ENCODE peak calls at places on chromosomes 4 and X, in five cellular contexts. S is iPS-NIHi11, J is NAMALWA, W is hepatic stellate cell, A is T follicular helper cell. Y is an unnamed sample.

GRCh38 chrX:130994671-130995070 is 63.5 kb upstream of the ARHGAP36 start:
- DNase-seq in W (no peak), S (peak), A (no peak), J (peak), Y (no peak)

GRCh38 chrX:129522184-129523059 is 868 bp downstream of the SMARCA1 start:
- DNase-seq in J (no peak), A (no peak), S (peak), W (peak), Y (peak)

GRCh38 chr4:1274871-1275270 is 14.8 kb upstream of the MAEA start:
- DNase-seq in W (no peak), J (no peak), A (no peak), S (no peak), Y (no peak)

GRCh38 chr4:3364634-3365314 is 72.0 kb downstream of the RGS12 start:
- DNase-seq in S (peak), A (no peak), J (no peak), W (no peak), Y (no peak)

GRCh38 chr4:94605241-94605640 is 152.5 kb upstream of the BMPR1B start:
- DNase-seq in W (no peak), S (no peak), J (no peak), A (no peak), Y (no peak)

GRCh38 chrX:3697701-3698279 is 15.7 kb downstream of the PRKX start:
- DNase-seq in S (peak), W (no peak), J (no peak), A (no peak), Y (no peak)

GRCh38 chr4:48779095-48779997 is 733 bp downstream of the FRYL start:
- DNase-seq in S (peak), W (peak), J (peak), A (peak), Y (peak)

GRCh38 chrX:17608898-17609297 is 128.4 kb upstream of the SCML1 start:
- DNase-seq in W (no peak), A (no peak), J (no peak), S (no peak), Y (no peak)

GRCh38 chr4:40149960-40150385 is 46.9 kb upstream of the RHOH start:
- DNase-seq in A (peak), J (peak), S (peak), W (peak), Y (peak)

GRCh38 chr4:110510282-110510681 is 34.3 kb downstream of the ENPEP start:
- DNase-seq in W (no peak), A (no peak), J (no peak), S (no peak), Y (no peak)

GRCh38 chrX:122565952-122566351 is 618.1 kb upstream of the GRIA3 start:
- DNase-seq in W (peak), J (no peak), A (no peak), S (no peak), Y (no peak)

GRCh38 chr4:137644201-137644600 is 111.9 kb upstream of the PCDH18 start:
- DNase-seq in A (no peak), W (no peak), S (no peak), J (no peak), Y (no peak)

GRCh38 chrX:77936299-77936698 is 25.8 kb downstream of the ATP7A start:
- DNase-seq in J (no peak), W (no peak), A (no peak), S (no peak), Y (no peak)

GRCh38 chr4:6278801-6279197 is 9.1 kb downstream of the WFS1 start:
- DNase-seq in J (no peak), A (no peak), S (no peak), W (no peak), Y (no peak)

GRCh38 chrX:13494562-13494961 is 74.8 kb upstream of the EGFL6 start:
- DNase-seq in S (no peak), W (no peak), A (no peak), J (no peak), Y (no peak)

GRCh38 chr4:150178161-150178560 is 99.9 kb downstream of the DCLK2 start:
- DNase-seq in W (peak), A (no peak), J (no peak), S (no peak), Y (no peak)

GRCh38 chrX:154717824-154718223 is 33.1 kb downstream of the GAB3 start:
- DNase-seq in J (peak), W (peak), A (no peak), S (no peak), Y (no peak)

GRCh38 chrX:7286461-7286860 is 138.5 kb upstream of the PUDP start:
- DNase-seq in W (no peak), A (no peak), J (no peak), S (no peak), Y (no peak)

GRCh38 chr4:15427715-15428114 is at the start of gene C1QTNF7:
- DNase-seq in J (no peak), S (no peak), W (no peak), A (no peak), Y (no peak)

GRCh38 chr4:10006236-10006603 is 15.1 kb downstream of the SLC2A9 start:
- DNase-seq in A (no peak), W (no peak), J (no peak), S (peak), Y (no peak)

GRCh38 chrX:7582191-7582590 is 260.8 kb upstream of the VCX start:
- DNase-seq in W (no peak), S (no peak), J (no peak), A (no peak), Y (no peak)

GRCh38 chrX:116379854-116380253 is 56.6 kb upstream of the SLC6A14 start:
- DNase-seq in S (no peak), J (no peak), W (no peak), A (no peak), Y (no peak)

GRCh38 chr4:186840222-186840701 is 116.6 kb upstream of the FAT1 start:
- DNase-seq in A (no peak), J (no peak), S (no peak), W (no peak), Y (no peak)

GRCh38 chrX:31038585-31039326 is 33.1 kb downstream of the FTHL17 start:
- DNase-seq in J (peak), S (peak), W (peak), A (no peak), Y (no peak)

GRCh38 chr4:140789752-140790151 is 33.6 kb upstream of the TBC1D9 start:
- DNase-seq in S (no peak), A (no peak), J (no peak), W (no peak), Y (no peak)

GRCh38 chr4:17854076-17854475 is 43.3 kb downstream of the NCAPG start:
- DNase-seq in J (no peak), A (no peak), W (no peak), S (no peak), Y (no peak)

GRCh38 chrX:39201305-39201990 is 400.2 kb downstream of the MID1IP1 start:
- DNase-seq in S (no peak), W (no peak), A (no peak), J (peak), Y (no peak)

GRCh38 chr4:13548984-13549546 is 4.8 kb upstream of the NKX3-2 start:
- DNase-seq in J (peak), S (peak), W (peak), A (peak), Y (peak)

GRCh38 chrX:39922497-39922896 is 175.3 kb downstream of the BCOR start:
- DNase-seq in S (no peak), J (no peak), W (no peak), A (no peak), Y (no peak)

GRCh38 chrX:110244951-110245480 is 72.9 kb downstream of the AMMECR1 start:
- DNase-seq in W (no peak), A (no peak), J (no peak), S (peak), Y (no peak)

GRCh38 chr4:2357821-2358745 is 60.4 kb downstream of the ZFYVE28 start:
- DNase-seq in S (no peak), A (no peak), J (no peak), W (no peak), Y (no peak)

GRCh38 chrX:47227334-47227583 is 5.5 kb upstream of the USP11 start:
- DNase-seq in W (no peak), J (no peak), A (no peak), S (no peak), Y (no peak)

GRCh38 chrX:18119856-18120255 is 100.8 kb downstream of the BEND2 start:
- DNase-seq in S (no peak), W (no peak), A (no peak), J (no peak), Y (no peak)

Y was measured in effector CD8-positive, alpha-beta T cell.